ENCODE peak calls at places on chromosome 4, in five cellular contexts. T is substantia nigra; I is naive thymus-derived CD4-positive, alpha-beta T cell; N is right atrium auricular region; U is dorsolateral prefrontal cortex. J is an unnamed sample.

GRCh38 chr4:184382189-184382846 is 92.0 kb downstream of the IRF2 start:
- DNase-seq in T (no peak), I (no peak), N (no peak), U (no peak), J (no peak)

GRCh38 chr4:151581575-151581974 is 172.6 kb downstream of the FHIP1A start:
- DNase-seq in T (no peak), I (no peak), N (no peak), U (no peak), J (no peak)

GRCh38 chr4:3314706-3315260 is 22.0 kb downstream of the RGS12 start:
- DNase-seq in T (no peak), I (no peak), N (peak; percentile 51), U (no peak), J (no peak)

GRCh38 chr4:101667348-101667747 is 123.2 kb upstream of the BANK1 start:
- DNase-seq in T (no peak), I (no peak), N (no peak), U (no peak), J (no peak)

GRCh38 chr4:183241322-183241640 is 78.8 kb downstream of the CLDN22 start:
- DNase-seq in T (no peak), I (no peak), N (no peak), U (no peak), J (no peak)

GRCh38 chr4:173448557-173448918 is 49.6 kb upstream of the SCRG1 start:
- DNase-seq in T (no peak), I (no peak), N (no peak), U (no peak), J (no peak)

GRCh38 chr4:144801731-144802130 is 155.8 kb downstream of the HHIP start:
- DNase-seq in T (no peak), I (no peak), N (no peak), U (no peak), J (no peak)

GRCh38 chr4:163404570-163404969 is 60.9 kb downstream of the NPY5R start:
- DNase-seq in T (no peak), I (no peak), N (no peak), U (no peak), J (no peak)

GRCh38 chr4:153759407-153760226 is at the start of gene RNF175:
- DNase-seq in T (no peak), I (peak; percentile 29), N (no peak), U (peak; percentile 16), J (no peak)

GRCh38 chr4:110848787-110849186 is 225.9 kb upstream of the PITX2 start:
- DNase-seq in T (no peak), I (no peak), N (no peak), U (no peak), J (no peak)

GRCh38 chr4:145939241-145939640 is 618 bp upstream of the ZNF827 start:
- DNase-seq in T (no peak), I (no peak), N (no peak), U (no peak), J (no peak)

GRCh38 chr4:88706574-88706973 is 8.9 kb upstream of the NAP1L5 start:
- DNase-seq in T (peak; percentile 47), I (no peak), N (no peak), U (peak; percentile 60), J (no peak)

GRCh38 chr4:46219872-46220271 is 96.0 kb upstream of the GABRG1 start:
- DNase-seq in T (no peak), I (no peak), N (no peak), U (no peak), J (no peak)

DNA sequence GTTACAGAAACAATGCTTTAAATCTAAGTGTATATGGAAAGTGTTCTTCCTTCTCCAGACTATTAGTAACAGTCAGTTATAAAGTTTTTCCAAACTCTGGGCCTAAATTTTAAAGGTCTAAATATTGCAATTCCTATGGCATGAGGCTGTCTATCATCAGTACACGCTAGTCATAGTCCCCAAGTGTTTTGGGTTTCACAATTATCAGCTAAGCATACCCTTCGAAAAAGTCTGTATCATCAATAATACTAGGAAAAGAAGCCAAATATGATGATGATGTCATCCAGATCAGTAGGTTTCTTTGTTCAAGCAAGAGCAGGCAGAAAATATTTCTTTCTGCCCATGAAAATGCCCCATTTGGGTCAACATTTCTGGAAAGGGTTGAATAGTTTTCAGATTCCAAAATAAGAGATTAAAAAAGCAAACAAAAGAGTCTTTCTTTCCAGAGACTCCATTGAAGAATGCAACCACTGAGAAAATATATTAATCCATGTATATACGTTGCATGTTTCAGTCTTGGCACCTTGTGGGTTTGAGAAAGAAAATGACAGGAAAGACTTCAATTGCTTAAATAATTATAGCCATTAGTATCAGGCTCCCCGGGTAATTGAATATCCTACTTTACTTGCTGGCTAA is 173.8 kb downstream of the CAMK2D start:
- DNase-seq in T (no peak), I (no peak), N (no peak), U (no peak), J (no peak)
- H3K27ac ChIP-seq in T (peak overlapping the region; percentile 16), I (no peak overlapping the region), N (no peak overlapping the region), U (no peak overlapping the region), J (no peak overlapping the region)

DNA sequence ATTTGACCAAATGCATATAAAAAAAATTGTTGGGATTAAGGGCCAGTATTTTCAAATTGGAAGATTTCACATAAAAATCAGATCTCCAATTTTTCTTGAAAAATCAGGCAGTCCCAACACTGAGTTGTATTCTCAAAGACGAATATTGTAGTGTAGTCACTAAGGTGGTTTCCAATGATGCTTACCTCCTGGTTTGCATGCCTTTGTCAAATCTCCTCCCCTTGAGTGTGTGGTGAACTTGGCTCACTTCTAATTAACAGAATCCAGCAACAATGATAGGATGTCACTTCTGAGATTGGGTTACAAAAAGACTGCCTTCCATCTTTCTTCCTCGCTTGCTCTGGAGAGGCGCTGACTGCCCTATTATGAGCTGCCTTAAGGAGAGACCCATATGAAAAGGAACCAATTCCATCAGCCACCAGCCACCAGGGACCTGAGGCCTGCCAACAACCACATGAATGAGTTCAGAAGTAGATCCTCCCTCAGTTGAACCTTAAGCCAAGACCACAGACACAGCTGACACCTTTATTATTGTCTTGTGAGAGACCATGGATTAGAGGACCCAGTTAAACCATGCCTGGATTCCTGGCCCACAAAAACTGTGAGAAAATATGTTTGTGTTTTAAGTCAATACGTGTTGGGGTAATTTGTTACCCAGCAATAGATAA is 31.2 kb upstream of the TSPAN5 start:
- DNase-seq in T (no peak), I (peak; percentile 20), N (no peak), U (no peak), J (no peak)
- H3K27ac ChIP-seq in T (no peak overlapping the region), I (no peak overlapping the region), N (no peak overlapping the region), U (no peak overlapping the region), J (no peak overlapping the region)

GRCh38 chr4:186020793-186021407 is 48.1 kb upstream of the TLR3 start:
- DNase-seq in T (no peak), I (no peak), N (no peak), U (peak; percentile 77), J (no peak)
- H3K27ac ChIP-seq in T (no peak overlapping the region), I (no peak overlapping the region), N (peak overlapping the region; percentile 40), U (peak overlapping the region; percentile 10), J (no peak overlapping the region)

GRCh38 chr4:39067451-39067850 is 5.4 kb downstream of the KLHL5 start:
- DNase-seq in T (no peak), I (no peak), N (no peak), U (no peak), J (no peak)
- H3K27ac ChIP-seq in T (no peak overlapping the region), I (no peak overlapping the region), N (no peak overlapping the region), U (no peak overlapping the region), J (no peak overlapping the region)

GRCh38 chr4:6693274-6694176 is at the start of gene S100P:
- DNase-seq in T (no peak), I (no peak), N (no peak), U (no peak), J (no peak)

GRCh38 chr4:6692806-6693205 is 872 bp upstream of the S100P start:
- DNase-seq in T (no peak), I (no peak), N (no peak), U (no peak), J (no peak)

GRCh38 chr4:6694177-6694901 is 661 bp downstream of the S100P start:
- DNase-seq in T (no peak), I (peak; percentile 44), N (no peak), U (no peak), J (no peak)

GRCh38 chr4:6689506-6689960 is 4.1 kb upstream of the S100P start:
- DNase-seq in T (no peak), I (no peak), N (no peak), U (no peak), J (no peak)

GRCh38 chr4:6692379-6692778 is 1.3 kb upstream of the S100P start:
- DNase-seq in T (no peak), I (no peak), N (no peak), U (no peak), J (no peak)
- H3K27ac ChIP-seq in T (no peak overlapping the region), I (no peak overlapping the region), N (no peak overlapping the region), U (no peak overlapping the region), J (no peak overlapping the region)

DNA sequence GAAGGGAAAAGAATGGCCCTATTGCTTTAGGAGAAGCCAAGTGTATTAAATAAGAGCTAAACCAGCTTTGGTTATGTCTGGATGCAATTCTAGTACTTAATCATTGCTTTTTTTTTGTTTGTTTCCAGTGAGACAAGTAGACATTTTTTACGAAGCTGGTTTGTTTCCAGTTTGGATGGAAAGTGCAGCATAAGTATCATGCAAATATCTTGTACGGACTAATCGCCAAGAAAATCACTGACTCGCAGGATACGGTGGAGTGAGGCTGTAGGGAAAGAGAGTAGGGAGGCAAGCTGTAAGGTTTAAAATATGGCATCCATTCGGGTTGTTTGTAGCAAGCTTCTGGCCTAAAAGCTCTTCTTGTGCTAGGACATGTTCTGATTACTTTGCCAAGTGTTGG is 64.8 kb downstream of the HPGD start:
- DNase-seq in T (no peak), I (no peak), N (no peak), U (no peak), J (no peak)
- H3K27ac ChIP-seq in T (no peak overlapping the region), I (no peak overlapping the region), N (no peak overlapping the region), U (no peak overlapping the region), J (no peak overlapping the region)

DNA sequence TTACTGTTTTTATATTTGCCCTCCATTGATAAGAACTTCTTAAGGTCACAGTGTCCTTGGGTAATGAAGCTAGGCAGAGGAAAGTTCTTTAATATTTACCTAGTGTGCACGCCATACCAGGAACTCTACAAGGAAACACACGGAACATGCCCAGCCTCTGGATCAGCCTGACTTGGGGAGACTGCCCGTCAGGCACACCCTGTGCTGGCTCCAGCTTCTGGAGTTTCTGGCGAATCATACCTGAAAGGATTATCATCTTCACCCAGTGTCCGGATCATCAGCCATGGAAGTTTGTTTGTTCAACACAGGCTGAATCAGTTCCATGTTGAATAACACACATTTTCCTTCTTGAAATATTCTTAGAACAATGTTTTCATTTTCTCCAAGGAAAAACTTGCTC is 176.6 kb downstream of the SHROOM3 start:
- DNase-seq in T (no peak), I (no peak), N (no peak), U (no peak), J (no peak)
- H3K27ac ChIP-seq in T (no peak overlapping the region), I (no peak overlapping the region), N (peak overlapping the region; percentile 37), U (no peak overlapping the region), J (peak overlapping the region; percentile 85)

GRCh38 chr4:60846678-60847077 is 353.4 kb upstream of the ADGRL3 start:
- DNase-seq in T (no peak), I (no peak), N (no peak), U (no peak), J (no peak)

GRCh38 chr4:60847614-60848013 is 352.5 kb upstream of the ADGRL3 start:
- DNase-seq in T (no peak), I (no peak), N (no peak), U (no peak), J (no peak)
- H3K27ac ChIP-seq in T (no peak overlapping the region), I (no peak overlapping the region), N (no peak overlapping the region), U (no peak overlapping the region), J (no peak overlapping the region)

GRCh38 chr4:186685744-186686143 is 37.9 kb downstream of the FAT1 start:
- DNase-seq in T (no peak), I (no peak), N (no peak), U (no peak), J (no peak)
- H3K27ac ChIP-seq in T (no peak overlapping the region), I (no peak overlapping the region), N (peak overlapping the region; percentile 24), U (no peak overlapping the region), J (no peak overlapping the region)